ENCODE peak calls at places on chromosomes 12 and 14, in six cellular contexts. B is GM18507; Q is activated CD4-positive, alpha-beta memory T cell treated with anti-CD3 and anti-CD28 coated beads for 36 hours; N is posterior cingulate gyrus; G is astrocyte of the cerebellum; P is transverse colon. O is an unnamed sample.
A peak's percentile ranks its signal among the peaks of the same experiment; 100 is the strongest.

GRCh38 chr14:47490353-47490752 is 185.1 kb downstream of the MDGA2 start:
- DNase-seq in G (no peak), B (no peak), N (no peak), Q (no peak), P (no peak), O (no peak)

GRCh38 chr14:101518611-101519048 is 42.7 kb upstream of the DIO3 start:
- DNase-seq in N (no peak), Q (no peak), B (no peak), G (no peak), P (peak; percentile 41), O (no peak)

GRCh38 chr12:115898670-115899069 is 378.8 kb downstream of the MED13L start:
- DNase-seq in N (no peak), G (no peak), B (no peak), P (no peak), Q (no peak), O (peak; percentile 21)

GRCh38 chr12:101697197-101697929 is at the start of gene CHPT1:
- DNase-seq in B (peak; percentile 39), P (peak; percentile 83), Q (peak; percentile 74), N (peak; percentile 87), G (no peak), O (peak; percentile 60)

GRCh38 chr12:103779410-103780092 is 61.5 kb downstream of the NT5DC3 start:
- DNase-seq in N (no peak), B (no peak), Q (no peak), P (no peak), G (no peak), O (no peak)

GRCh38 chr14:50060871-50061663 is 55.3 kb downstream of the VCPKMT start:
- DNase-seq in G (peak; percentile 80), B (no peak), N (no peak), Q (peak; percentile 71), P (peak; percentile 47), O (peak; percentile 75)

GRCh38 chr14:24052656-24053547 is 1.1 kb downstream of the CARMIL3 start:
- DNase-seq in N (no peak), P (no peak), Q (peak; percentile 81), B (no peak), G (no peak), O (peak; percentile 92)

GRCh38 chr14:91315844-91316267 is 71.4 kb upstream of the GPR68 start:
- DNase-seq in B (peak; percentile 76), G (no peak), Q (peak; percentile 95), N (peak; percentile 46), P (peak; percentile 67), O (peak; percentile 98)

GRCh38 chr14:78443834-78444233 is 273.7 kb downstream of the NRXN3 start:
- DNase-seq in P (no peak), Q (no peak), G (no peak), N (no peak), B (no peak), O (no peak)

GRCh38 chr14:70663707-70664179 is 22.0 kb downstream of the TTC9 start:
- DNase-seq in N (no peak), Q (no peak), B (no peak), G (no peak), P (peak; percentile 26), O (no peak)

GRCh38 chr12:27709932-27710591 is 570 bp upstream of the MRPS35 start:
- DNase-seq in G (no peak), B (no peak), Q (no peak), N (no peak), P (peak; percentile 35), O (peak; percentile 4)

GRCh38 chr12:71655495-71655894 is 8.2 kb downstream of the ZFC3H1 start:
- DNase-seq in N (no peak), G (no peak), P (no peak), Q (no peak), B (no peak), O (no peak)

GRCh38 chr14:39682563-39682962 is 250.3 kb upstream of the FBXO33 start:
- DNase-seq in Q (no peak), N (no peak), P (no peak), G (no peak), B (no peak), O (no peak)

GRCh38 chr14:58898655-58899316 is 261.0 kb downstream of the DACT1 start:
- DNase-seq in N (no peak), G (peak; percentile 71), B (no peak), P (no peak), Q (no peak), O (no peak)

GRCh38 chr14:105281354-105282097 is 19.3 kb downstream of the BRF1 start:
- DNase-seq in Q (peak; percentile 28), N (no peak), P (no peak), G (peak; percentile 60), B (peak; percentile 38), O (peak; percentile 29)

GRCh38 chr14:32023540-32023939 is 53.6 kb upstream of the ARHGAP5 start:
- DNase-seq in Q (no peak), B (no peak), G (no peak), N (no peak), P (no peak), O (no peak)

GRCh38 chr14:29453045-29453444 is 474.6 kb downstream of the PRKD1 start:
- DNase-seq in B (no peak), N (no peak), P (no peak), G (no peak), Q (no peak), O (no peak)

GRCh38 chr14:100640481-100641273 is 53.5 kb upstream of the BEGAIN start:
- DNase-seq in N (peak; percentile 12), G (peak; percentile 94), B (peak; percentile 63), P (peak; percentile 57), Q (peak; percentile 91), O (peak; percentile 91)

GRCh38 chr12:44875417-44875953 is 630 bp downstream of the NELL2 start:
- DNase-seq in N (peak; percentile 74), G (no peak), Q (peak; percentile 30), B (no peak), P (no peak), O (peak; percentile 36)

GRCh38 chr14:83257466-83258439 is 1724.1 kb upstream of the SEL1L start:
- DNase-seq in B (no peak), Q (no peak), P (no peak), G (no peak), N (no peak), O (no peak)

GRCh38 chr12:22700126-22700525 is 75.2 kb downstream of the ETNK1 start:
- DNase-seq in B (no peak), G (no peak), N (no peak), P (no peak), Q (no peak), O (no peak)

GRCh38 chr14:23113346-23114119 is 5.5 kb downstream of the CEBPE start:
- DNase-seq in P (no peak), G (no peak), N (no peak), Q (no peak), B (no peak), O (no peak)

GRCh38 chr12:54390176-54390667 is 5.7 kb upstream of the ZNF385A start:
- DNase-seq in N (no peak), Q (no peak), P (no peak), G (no peak), B (no peak), O (no peak)

GRCh38 chr14:29846339-29847129 is 81.1 kb downstream of the PRKD1 start:
- DNase-seq in N (no peak), Q (no peak), P (no peak), B (no peak), G (no peak), O (no peak)

GRCh38 chr12:14729586-14729985 is 33.2 kb upstream of the GUCY2C start:
- DNase-seq in Q (no peak), B (no peak), N (no peak), P (no peak), G (no peak), O (no peak)

GRCh38 chr12:46362895-46363581 is 9.5 kb downstream of the SLC38A2 start:
- DNase-seq in N (no peak), Q (no peak), G (no peak), B (no peak), P (no peak), O (no peak)

GRCh38 chr12:61138381-61138759 is 1121.8 kb upstream of the USP15 start:
- DNase-seq in G (no peak), P (no peak), B (no peak), Q (no peak), N (no peak), O (no peak)

GRCh38 chr12:32561931-32562341 is 117.2 kb upstream of the DNM1L start:
- DNase-seq in Q (no peak), N (no peak), G (no peak), B (no peak), P (no peak), O (peak; percentile 11)

O was measured in activated CD8-positive, alpha-beta T cell treated with anti-CD3 and anti-CD28 coated beads for 36 hours.